ENCODE peak calls at places on chromosomes 1 and 21, in five cellular contexts. W, U, V, Z and Q are unnamed samples. For H3K4me1, the result is how much of the 10 kb centered on the place peaks cover.

GRCh38 chr1:45317163-45317562 is 9.5 kb upstream of the HPDL start:
- DNase-seq in W (no peak), U (no peak), V (no peak), Z (no peak), Q (no peak)

GRCh38 chr21:33308586-33309490 is 15.9 kb upstream of the IFNAR1 start:
- DNase-seq in W (no peak), U (no peak), V (no peak), Z (no peak), Q (no peak)

GRCh38 chr1:22756053-22756730 is 45.6 kb downstream of the EPHB2 start:
- DNase-seq in W (no peak), U (no peak), V (no peak), Z (no peak), Q (no peak)

GRCh38 chr1:51708911-51709760 is 92.2 kb downstream of the OSBPL9 start:
- DNase-seq in W (no peak), U (no peak), V (no peak), Z (no peak), Q (no peak)

GRCh38 chr1:202952818-202953217 is 5.3 kb downstream of the ADIPOR1 start:
- DNase-seq in W (peak), U (no peak), V (peak), Z (peak), Q (no peak)

GRCh38 chr1:147769107-147769506 is 8.7 kb upstream of the GJA5 start:
- DNase-seq in W (no peak), U (no peak), V (peak), Z (no peak), Q (no peak)

GRCh38 chr1:222196736-222197135 is 351.2 kb downstream of the HHIPL2 start:
- DNase-seq in W (no peak), U (no peak), V (no peak), Z (no peak), Q (no peak)

GRCh38 chr1:47594627-47595026 is 156.8 kb downstream of the FOXD2 start:
- DNase-seq in W (no peak), U (no peak), V (no peak), Z (no peak), Q (no peak)

GRCh38 chr1:18938707-18939070 is 17.8 kb downstream of the IFFO2 start:
- DNase-seq in W (no peak), U (no peak), V (no peak), Z (no peak), Q (no peak)

GRCh38 chr1:103371234-103371633 is 154.3 kb upstream of the RNPC3 start:
- DNase-seq in W (peak), U (no peak), V (peak), Z (no peak), Q (no peak)

GRCh38 chr21:25370311-25370744 is 237.0 kb downstream of the MRPL39 start:
- DNase-seq in W (no peak), U (no peak), V (no peak), Z (peak), Q (no peak)

GRCh38 chr1:8330271-8331125 is 12.6 kb downstream of the SLC45A1 start:
- DNase-seq in W (no peak), U (no peak), V (no peak), Z (no peak), Q (no peak)

GRCh38 chr1:204507317-204508105 is 8.7 kb upstream of the MDM4 start:
- DNase-seq in W (no peak), U (peak), V (no peak), Z (peak), Q (no peak)

GRCh38 chr1:155776414-155776813 is 80.6 kb downstream of the GON4L start:
- DNase-seq in W (no peak), U (no peak), V (no peak), Z (peak), Q (no peak)

GRCh38 chr1:14571810-14572767 is 26.4 kb upstream of the KAZN start:
- DNase-seq in W (no peak), U (peak), V (no peak), Z (peak), Q (no peak)

GRCh38 chr1:1892079-1892762 is 1.3 kb upstream of the GNB1 start:
- DNase-seq in W (no peak), U (no peak), V (no peak), Z (no peak), Q (no peak)

GRCh38 chr1:150610576-150610975 is 18.8 kb downstream of the ENSA start:
- DNase-seq in W (no peak), U (no peak), V (no peak), Z (no peak), Q (no peak)

GRCh38 chr1:150619576-150620509 is 9.6 kb downstream of the ENSA start:
- DNase-seq in W (no peak), U (no peak), V (no peak), Z (peak), Q (no peak)

GRCh38 chr1:150613061-150613920 is 16.1 kb downstream of the ENSA start:
- DNase-seq in W (peak), U (no peak), V (no peak), Z (peak), Q (no peak)

GRCh38 chr1:150612014-150612345 is 17.4 kb downstream of the ENSA start:
- DNase-seq in W (no peak), U (no peak), V (no peak), Z (no peak), Q (no peak)

DNA sequence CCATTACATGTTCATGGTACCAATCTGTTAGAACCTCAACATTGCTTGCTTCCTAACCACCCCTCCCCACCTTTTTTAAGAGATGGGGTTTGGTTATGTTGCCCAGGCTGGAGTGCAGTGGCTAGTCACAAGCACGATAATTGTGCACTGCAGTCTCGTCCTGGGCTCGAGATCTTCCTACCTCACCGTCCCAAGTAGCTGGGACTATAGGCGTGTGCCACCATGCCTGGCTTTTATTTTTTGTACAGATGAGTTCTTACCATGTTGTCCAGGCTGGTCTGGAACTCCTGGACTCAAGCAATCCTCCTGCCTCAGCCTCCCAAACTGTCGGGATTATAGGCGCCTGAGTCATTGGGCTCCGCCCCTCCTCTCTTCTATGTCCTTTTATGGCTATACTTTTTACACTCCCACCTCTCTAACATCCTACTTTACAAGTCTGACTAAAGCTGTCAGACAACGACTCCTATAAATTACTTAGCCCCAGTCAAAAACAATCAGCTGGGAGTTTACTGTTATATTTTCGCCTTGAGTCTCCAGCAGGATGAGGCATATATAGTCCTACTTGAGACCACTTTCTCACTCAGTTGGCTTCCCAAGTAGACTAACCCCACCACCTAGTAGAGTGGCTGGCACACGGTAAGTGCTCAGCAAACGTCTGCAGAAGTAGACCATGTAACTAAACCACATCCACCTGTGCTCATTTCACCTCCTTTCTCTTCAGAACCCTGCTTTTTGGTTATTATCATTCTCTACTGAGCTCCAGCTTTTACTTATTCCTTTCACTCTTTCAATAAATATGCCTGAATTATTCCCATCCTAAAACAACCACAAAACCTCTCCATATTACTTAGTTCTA is 13.8 kb downstream of the ENSA start:
- DNase-seq in W (no peak), U (no peak), V (no peak), Z (peak), Q (no peak)
- H3K4me1 ChIP-seq in W (under half), U (under half), V (under half), Z (half or more), Q (half or more)

DNA sequence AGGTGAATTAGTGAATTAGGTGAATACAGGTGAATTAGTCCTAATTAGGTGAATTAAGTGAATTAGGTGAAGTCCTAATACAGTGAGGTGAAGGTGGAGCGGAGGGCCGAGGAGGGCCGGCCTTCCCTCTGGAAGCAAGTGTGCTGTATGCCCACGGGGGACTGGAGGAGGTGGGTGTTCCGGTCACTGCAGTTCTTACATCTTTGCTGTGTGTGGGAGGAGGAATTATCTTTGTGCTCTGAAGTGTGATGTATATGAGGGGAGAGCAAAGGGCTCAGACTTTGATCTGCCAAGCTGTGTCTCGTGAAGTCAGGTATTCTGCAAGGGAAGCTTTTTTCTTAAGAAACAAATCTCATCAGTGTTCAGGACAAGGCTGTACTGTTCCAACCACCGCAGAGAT is 45.4 kb downstream of the AGPAT3 start:
- DNase-seq in W (no peak), U (no peak), V (no peak), Z (no peak), Q (no peak)
- H3K4me1 ChIP-seq in W (under half), U (under half), V (under half), Z (under half), Q (half or more)

GRCh38 chr1:201419737-201420607 is 1.6 kb downstream of the TNNI1 start:
- DNase-seq in W (no peak), U (no peak), V (no peak), Z (no peak), Q (no peak)
- H3K4me1 ChIP-seq in W (under half), U (under half), V (under half), Z (under half), Q (under half)

DNA sequence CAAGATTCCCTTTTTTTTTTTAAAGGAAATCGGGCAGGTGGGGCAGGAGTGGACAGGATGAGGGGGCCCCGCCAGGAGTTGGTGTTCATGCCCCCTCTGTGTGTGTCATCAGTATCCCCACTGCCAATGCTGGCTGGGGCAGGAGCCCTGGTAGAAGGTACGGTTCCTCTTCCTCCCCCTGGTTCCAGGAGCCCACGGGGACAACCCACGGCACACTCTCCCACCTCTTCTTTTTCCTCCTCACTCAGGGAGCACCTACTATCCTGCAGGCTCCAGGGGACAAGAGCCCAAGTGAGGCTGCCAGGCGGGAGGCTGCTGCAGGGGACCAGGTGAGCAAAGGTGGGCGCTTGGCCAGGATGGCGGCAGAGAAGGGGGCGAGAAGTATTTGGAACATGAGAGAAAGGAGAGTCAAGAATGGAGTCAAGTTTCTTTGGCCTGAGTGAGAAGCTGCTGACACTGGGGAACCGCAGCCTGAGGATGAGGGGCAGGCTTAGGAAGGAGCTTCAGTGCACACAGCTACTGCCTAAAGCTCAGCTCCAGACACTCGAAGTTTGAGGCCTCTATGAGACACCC is 26.5 kb downstream of the ECE1 start:
- DNase-seq in W (no peak), U (no peak), V (no peak), Z (no peak), Q (no peak)
- H3K4me1 ChIP-seq in W (under half), U (under half), V (under half), Z (under half), Q (half or more)

GRCh38 chr1:162844153-162844552 is 16.8 kb downstream of the CCDC190 start:
- DNase-seq in W (no peak), U (no peak), V (no peak), Z (no peak), Q (no peak)
- H3K4me1 ChIP-seq in W (under half), U (under half), V (under half), Z (under half), Q (under half)

DNA sequence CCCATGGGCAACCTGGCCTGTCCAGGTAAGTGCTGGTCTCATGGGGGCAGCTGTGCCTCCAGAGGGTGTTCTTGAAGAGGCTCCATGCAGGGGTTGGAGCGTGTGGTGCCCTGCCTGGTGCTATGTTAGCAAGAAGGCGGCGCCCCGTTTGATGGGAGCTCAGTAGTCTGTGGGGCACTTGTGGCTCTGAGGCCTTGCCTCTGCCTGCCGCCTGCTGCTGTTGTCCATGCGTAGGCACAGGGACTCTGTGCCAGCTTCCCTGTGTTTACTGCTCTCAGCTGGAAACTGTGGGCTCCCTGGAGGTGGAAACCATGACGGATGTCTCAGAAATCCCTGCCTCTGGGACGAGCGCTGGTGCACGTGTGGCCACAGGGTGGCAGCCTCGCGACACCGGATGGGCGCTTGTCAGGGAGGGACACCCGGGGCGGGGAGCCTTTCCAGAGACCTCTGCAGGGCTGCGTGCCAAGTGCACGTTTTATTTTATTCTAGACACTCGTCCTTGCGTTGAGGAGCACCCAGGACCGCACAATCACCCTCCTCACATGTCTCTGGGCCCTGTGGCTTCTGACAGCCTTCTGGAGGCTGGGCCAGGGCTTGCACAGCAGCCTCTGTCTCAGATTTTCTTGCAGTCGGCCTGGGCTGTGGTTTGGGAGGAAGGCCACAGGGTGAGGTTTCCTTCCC is 27.1 kb downstream of the SNAP47 start:
- DNase-seq in W (peak), U (peak), V (peak), Z (peak), Q (peak)
- H3K4me1 ChIP-seq in W (under half), U (under half), V (under half), Z (half or more), Q (half or more)

GRCh38 chr1:115317101-115318012 is 20.7 kb downstream of the NGF start:
- DNase-seq in W (no peak), U (no peak), V (no peak), Z (peak), Q (no peak)

GRCh38 chr1:115314111-115314510 is 23.9 kb downstream of the NGF start:
- DNase-seq in W (no peak), U (no peak), V (no peak), Z (no peak), Q (no peak)

GRCh38 chr1:115312752-115313151 is 25.3 kb downstream of the NGF start:
- DNase-seq in W (no peak), U (no peak), V (no peak), Z (no peak), Q (no peak)

GRCh38 chr1:115313173-115313572 is 24.9 kb downstream of the NGF start:
- DNase-seq in W (no peak), U (no peak), V (no peak), Z (no peak), Q (no peak)

DNA sequence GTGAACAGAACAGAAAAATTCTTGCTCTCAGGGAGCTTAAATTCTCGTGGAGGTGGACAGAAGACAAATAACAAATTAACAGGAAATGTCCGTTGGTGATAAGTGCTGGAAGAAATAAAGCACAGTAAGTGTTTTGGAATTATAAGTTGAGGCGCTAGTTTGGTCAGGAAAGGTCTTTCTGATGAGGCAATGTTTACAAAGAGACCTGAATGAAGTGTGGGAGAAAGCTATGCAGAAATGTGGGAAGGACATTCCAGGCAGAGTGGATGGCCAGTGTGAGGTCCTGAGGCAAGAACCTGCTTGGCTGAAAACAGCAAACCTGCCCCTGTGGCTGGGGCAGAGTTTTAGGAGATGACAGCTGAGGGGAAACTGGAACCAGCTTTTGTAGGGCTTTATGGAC is 23.3 kb downstream of the NGF start:
- DNase-seq in W (no peak), U (no peak), V (no peak), Z (peak), Q (no peak)
- H3K4me1 ChIP-seq in W (under half), U (under half), V (under half), Z (under half), Q (half or more)